ENCODE peak calls at places on chromosomes 5 and 9, in five cellular contexts. O is substantia nigra; Y is effector memory CD8-positive, alpha-beta T cell; L is spleen; N is stimulated activated CD4-positive, alpha-beta T cell treated with anti-CD3 and anti-CD28 coated beads, TNF-alpha, amount 100 ng/mL, for 48 hours. R is an unnamed sample.

GRCh38 chr5:149827086-149827485 is 97.0 kb downstream of the PPARGC1B start:
- DNase-seq in O (no peak), Y (no peak), L (no peak), N (no peak), R (no peak)

GRCh38 chr5:73254634-73255033 is 81.6 kb downstream of the TMEM174 start:
- DNase-seq in O (no peak), Y (no peak), L (no peak), N (no peak), R (no peak)

GRCh38 chr5:150641006-150641570 is 628 bp downstream of the SYNPO start:
- DNase-seq in O (no peak), Y (no peak), L (no peak), N (no peak), R (peak)

GRCh38 chr9:121785673-121786542 is 134.5 kb downstream of the DAB2IP start:
- DNase-seq in O (no peak), Y (no peak), L (no peak), N (no peak), R (no peak)

GRCh38 chr9:92641092-92641809 is 28.7 kb downstream of the IPPK start:
- DNase-seq in O (no peak), Y (no peak), L (peak), N (no peak), R (no peak)

GRCh38 chr5:85441138-85441537 is 1056.5 kb upstream of the EDIL3 start:
- DNase-seq in O (no peak), Y (no peak), L (no peak), N (no peak), R (no peak)

GRCh38 chr5:1445313-1445894 is at the start of gene SLC6A3:
- DNase-seq in O (no peak), Y (no peak), L (no peak), N (no peak), R (no peak)

GRCh38 chr5:117394506-117395157 is 820.0 kb upstream of the SEMA6A start:
- DNase-seq in O (no peak), Y (no peak), L (no peak), N (no peak), R (no peak)

GRCh38 chr9:86741311-86742215 is 205.7 kb downstream of the GAS1 start:
- DNase-seq in O (no peak), Y (no peak), L (no peak), N (no peak), R (no peak)

GRCh38 chr9:130537346-130538050 is 41.9 kb upstream of the FUBP3 start:
- DNase-seq in O (no peak), Y (no peak), L (peak), N (no peak), R (no peak)

GRCh38 chr5:107456281-107456715 is 214.4 kb downstream of the EFNA5 start:
- DNase-seq in O (no peak), Y (no peak), L (no peak), N (no peak), R (no peak)

GRCh38 chr5:169067641-169068316 is 233.2 kb downstream of the SLIT3 start:
- DNase-seq in O (peak), Y (no peak), L (no peak), N (no peak), R (no peak)

GRCh38 chr9:104263942-104264341 is 169.8 kb downstream of the SMC2 start:
- DNase-seq in O (no peak), Y (no peak), L (no peak), N (no peak), R (no peak)

GRCh38 chr9:18730241-18730640 is 256.3 kb downstream of the ADAMTSL1 start:
- DNase-seq in O (no peak), Y (no peak), L (no peak), N (no peak), R (no peak)

GRCh38 chr9:134442486-134443168 is 116.4 kb downstream of the RXRA start:
- DNase-seq in O (no peak), Y (no peak), L (no peak), N (no peak), R (no peak)

GRCh38 chr5:119328753-119329602 is 26.8 kb upstream of the TNFAIP8 start:
- DNase-seq in O (no peak), Y (peak), L (no peak), N (peak), R (no peak)

GRCh38 chr5:90169078-90169477 is 240.5 kb downstream of the CETN3 start:
- DNase-seq in O (peak), Y (no peak), L (no peak), N (no peak), R (no peak)

GRCh38 chr5:139810341-139811075 is 14.9 kb downstream of the PSD2 start:
- DNase-seq in O (no peak), Y (no peak), L (peak), N (no peak), R (no peak)

GRCh38 chr9:127676636-127677035 is 30.2 kb upstream of the CFAP157 start:
- DNase-seq in O (no peak), Y (no peak), L (no peak), N (no peak), R (no peak)

GRCh38 chr5:142301487-142302035 is 23.3 kb downstream of the SPRY4 start:
- DNase-seq in O (no peak), Y (no peak), L (no peak), N (no peak), R (no peak)

GRCh38 chr5:171420429-171421231 is 1.2 kb downstream of the FGF18 start:
- DNase-seq in O (peak), Y (no peak), L (peak), N (no peak), R (no peak)

GRCh38 chr9:8542537-8542936 is 743.0 kb upstream of the DMAC1 start:
- DNase-seq in O (peak), Y (no peak), L (no peak), N (no peak), R (no peak)

GRCh38 chr9:121861501-121862180 is 210.2 kb downstream of the DAB2IP start:
- DNase-seq in O (peak), Y (no peak), L (no peak), N (no peak), R (peak)

GRCh38 chr9:133428579-133429215 is 6.5 kb downstream of the ADAMTS13 start:
- DNase-seq in O (no peak), Y (no peak), L (no peak), N (no peak), R (peak)

GRCh38 chr5:665541-665955 is 27.6 kb downstream of the TPPP start:
- DNase-seq in O (no peak), Y (no peak), L (no peak), N (no peak), R (peak)

GRCh38 chr9:83425240-83425639 is 113.0 kb downstream of the FRMD3 start:
- DNase-seq in O (no peak), Y (no peak), L (no peak), N (no peak), R (no peak)

GRCh38 chr9:114911167-114911821 is 19.1 kb downstream of the TNFSF8 start:
- DNase-seq in O (peak), Y (no peak), L (no peak), N (no peak), R (peak)